ENCODE peak calls at places on chromosomes 12 and 14, in seven cellular contexts. G is suprapubic skin; K is upper lobe of right lung; Q is CD8-positive, alpha-beta T cell; W is ovary; Y is caudate nucleus; E is fibroblast of lung. A is an unnamed sample.

GRCh38 chr14:95273041-95273978 is 46.4 kb downstream of the CLMN start:
- DNase-seq in G (peak; percentile 37), K (no peak), Q (no peak), W (no peak), Y (no peak), E (no peak), A (no peak)

GRCh38 chr12:32698285-32698684 is 19.2 kb downstream of the DNM1L start:
- DNase-seq in G (no peak), K (no peak), Q (no peak), W (no peak), Y (no peak), E (no peak), A (no peak)

GRCh38 chr12:103833095-103833777 is 7.8 kb downstream of the NT5DC3 start:
- DNase-seq in G (no peak), K (no peak), Q (no peak), W (no peak), Y (no peak), E (peak; percentile 50), A (no peak)

GRCh38 chr12:95440401-95440800 is 33.6 kb upstream of the METAP2 start:
- DNase-seq in G (no peak), K (no peak), Q (no peak), W (no peak), Y (no peak), E (peak; percentile 58), A (no peak)

GRCh38 chr14:64218344-64219240 is 75.6 kb downstream of the ESR2 start:
- DNase-seq in G (no peak), K (no peak), Q (no peak), W (peak; percentile 65), Y (no peak), E (no peak), A (no peak)

GRCh38 chr12:124445121-124445718 is 122.2 kb downstream of the NCOR2 start:
- DNase-seq in G (no peak), K (no peak), Q (no peak), W (no peak), Y (no peak), E (no peak), A (no peak)

GRCh38 chr12:3553681-3554546 is 62.9 kb downstream of the PRMT8 start:
- DNase-seq in G (peak; percentile 56), K (no peak), Q (no peak), W (no peak), Y (no peak), E (no peak), A (no peak)

GRCh38 chr12:6161124-6161882 is 36.8 kb upstream of the VWF start:
- DNase-seq in G (no peak), K (peak; percentile 60), Q (no peak), W (no peak), Y (no peak), E (peak; percentile 87), A (no peak)

GRCh38 chr12:6532927-6533652 is 1.2 kb upstream of the GAPDH start:
- DNase-seq in G (no peak), K (peak; percentile 82), Q (no peak), W (peak; percentile 66), Y (no peak), E (peak; percentile 57), A (peak; percentile 88)

GRCh38 chr12:9794484-9795063 is 32.7 kb upstream of the KLRF1 start:
- DNase-seq in G (no peak), K (no peak), Q (no peak), W (no peak), Y (no peak), E (no peak), A (no peak)

GRCh38 chr14:104237651-104238423 is 99.5 kb downstream of the KIF26A start:
- DNase-seq in G (peak; percentile 59), K (no peak), Q (no peak), W (no peak), Y (no peak), E (no peak), A (no peak)

GRCh38 chr12:70353780-70354640 is 12.1 kb upstream of the KCNMB4 start:
- DNase-seq in G (no peak), K (no peak), Q (no peak), W (no peak), Y (no peak), E (no peak), A (no peak)

GRCh38 chr12:31989987-31990386 is 30.8 kb downstream of the RESF1 start:
- DNase-seq in G (no peak), K (no peak), Q (no peak), W (no peak), Y (no peak), E (no peak), A (no peak)

GRCh38 chr14:95095991-95096390 is 61.3 kb downstream of the DICER1 start:
- DNase-seq in G (no peak), K (no peak), Q (no peak), W (no peak), Y (no peak), E (no peak), A (no peak)

GRCh38 chr12:1644523-1645438 is 15.8 kb downstream of the WNT5B start:
- DNase-seq in G (no peak), K (peak; percentile 75), Q (no peak), W (peak; percentile 82), Y (peak; percentile 8), E (peak; percentile 89), A (peak; percentile 74)

GRCh38 chr12:110686294-110686903 is 2.5 kb downstream of the HVCN1 start:
- DNase-seq in G (no peak), K (no peak), Q (no peak), W (no peak), Y (no peak), E (no peak), A (no peak)

GRCh38 chr12:110100315-110100970 is 23.7 kb upstream of the IFT81 start:
- DNase-seq in G (no peak), K (no peak), Q (peak; percentile 70), W (peak; percentile 60), Y (peak; percentile 1), E (peak; percentile 85), A (no peak)

GRCh38 chr12:67981236-67982164 is 7.7 kb upstream of the IFNG-AS1 start:
- DNase-seq in G (no peak), K (no peak), Q (no peak), W (no peak), Y (no peak), E (peak; percentile 74), A (no peak)

GRCh38 chr14:104284636-104285482 is 146.5 kb downstream of the KIF26A start:
- DNase-seq in G (peak; percentile 67), K (peak; percentile 46), Q (no peak), W (no peak), Y (no peak), E (no peak), A (no peak)

GRCh38 chr12:98172304-98172703 is 343.1 kb upstream of the TMPO start:
- DNase-seq in G (no peak), K (no peak), Q (no peak), W (no peak), Y (no peak), E (no peak), A (no peak)

GRCh38 chr14:105497671-105498429 is 6.8 kb downstream of the TEDC1 start:
- DNase-seq in G (no peak), K (peak; percentile 58), Q (peak; percentile 6), W (no peak), Y (no peak), E (no peak), A (no peak)

DNA sequence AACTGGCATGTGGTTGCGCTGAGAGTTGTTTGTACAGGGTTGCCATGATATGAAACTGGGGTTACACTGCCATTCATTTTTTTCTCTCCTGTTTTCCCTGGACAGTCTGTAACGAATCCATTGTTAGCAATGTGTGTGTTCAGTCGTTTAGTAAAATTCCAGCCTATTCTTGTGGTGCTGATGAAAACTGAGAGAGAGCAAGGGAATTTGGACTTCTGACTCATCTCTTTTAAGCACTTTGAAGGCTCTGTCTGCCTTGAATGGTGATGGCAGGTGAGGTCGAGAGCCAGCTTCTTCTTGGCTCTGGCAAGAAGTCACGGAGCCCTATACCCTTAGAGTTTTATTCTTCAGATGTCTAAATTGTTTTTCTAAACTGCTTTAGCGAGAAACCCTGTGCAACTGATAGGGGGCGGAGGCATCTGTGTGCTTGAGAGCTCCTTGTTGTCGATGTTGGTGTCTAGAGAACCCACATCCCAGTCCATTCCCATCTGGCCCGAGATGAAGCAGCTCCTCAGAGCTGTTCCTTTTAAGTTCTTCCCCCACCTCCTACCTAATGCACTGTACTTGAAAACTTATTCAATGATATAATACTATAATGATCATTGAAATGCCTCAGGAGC is 204.4 kb downstream of the TMX1 start:
- DNase-seq in G (no peak), K (no peak), Q (no peak), W (no peak), Y (no peak), E (no peak), A (no peak)
- H3K27ac ChIP-seq in G (no peak overlapping the region), K (no peak overlapping the region), Q (no peak overlapping the region), W (no peak overlapping the region), Y (no peak overlapping the region), E (no peak overlapping the region), A (no peak overlapping the region)

DNA sequence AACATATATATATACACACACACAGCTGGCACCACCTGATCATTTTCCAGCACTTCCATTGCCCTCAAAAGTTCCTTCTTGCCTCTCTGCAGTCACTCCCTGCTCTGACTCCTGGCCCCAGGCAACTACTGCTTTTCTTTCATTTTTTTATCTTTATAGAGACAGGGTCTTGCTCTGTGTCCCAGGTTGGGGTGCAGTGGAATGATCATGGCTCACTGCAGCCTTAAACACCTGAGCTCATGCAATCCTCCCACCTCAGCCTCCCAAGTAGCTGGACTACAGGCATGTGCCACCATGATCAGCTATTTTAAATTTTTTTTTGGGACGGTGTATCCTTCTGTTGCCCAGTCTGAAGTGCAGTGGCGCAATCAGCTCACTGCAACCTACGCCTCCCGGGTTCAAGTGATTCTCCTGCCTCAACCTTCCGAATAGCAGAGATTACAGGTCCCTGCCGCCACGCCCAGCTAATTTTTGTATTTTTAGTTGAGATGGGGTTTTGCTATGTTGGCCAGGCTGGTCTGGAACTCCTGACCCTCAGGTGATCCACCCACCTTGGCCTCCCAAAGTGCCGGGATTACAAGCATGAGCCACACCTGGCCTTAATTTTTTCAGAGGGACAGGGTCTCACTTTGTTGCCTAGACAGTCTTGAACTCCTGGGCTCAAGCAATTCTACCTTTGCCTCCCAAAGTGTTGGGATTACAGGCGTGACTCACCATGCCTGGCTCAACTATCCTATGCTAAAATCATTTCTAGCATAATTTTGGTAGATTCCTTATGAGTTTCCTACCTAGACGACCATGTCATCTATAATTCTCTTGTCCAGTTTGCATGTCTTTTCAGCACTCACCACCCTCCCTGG is 7.8 kb downstream of the HSP90AA1 start:
- DNase-seq in G (no peak), K (no peak), Q (no peak), W (no peak), Y (no peak), E (no peak), A (no peak)
- H3K27ac ChIP-seq in G (no peak overlapping the region), K (no peak overlapping the region), Q (no peak overlapping the region), W (no peak overlapping the region), Y (no peak overlapping the region), E (no peak overlapping the region), A (no peak overlapping the region)

GRCh38 chr14:71592361-71592760 is 339.9 kb upstream of the RGS6 start:
- DNase-seq in G (no peak), K (no peak), Q (no peak), W (no peak), Y (no peak), E (no peak), A (no peak)
- H3K27ac ChIP-seq in G (no peak overlapping the region), K (no peak overlapping the region), Q (no peak overlapping the region), W (no peak overlapping the region), Y (no peak overlapping the region), E (no peak overlapping the region), A (no peak overlapping the region)

DNA sequence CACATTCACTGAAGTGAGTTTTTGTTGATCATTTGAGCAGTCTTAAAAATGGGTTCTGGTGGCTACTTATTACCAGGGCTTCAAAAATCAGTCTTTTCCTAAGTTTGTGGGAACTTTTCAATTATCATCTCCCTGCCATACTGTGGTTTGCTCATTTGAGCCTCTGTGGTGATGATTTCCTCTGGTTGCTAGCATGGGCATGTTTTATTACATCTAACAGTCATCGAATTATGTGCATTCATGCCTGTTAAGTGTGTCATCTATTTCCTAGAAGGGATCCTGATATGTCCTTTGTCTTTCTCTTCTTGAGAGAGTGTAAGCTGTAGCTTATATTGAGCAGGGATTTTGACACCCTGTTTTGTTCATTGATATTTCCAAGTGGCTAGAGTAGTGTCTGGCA is 116.8 kb downstream of the WIF1 start:
- DNase-seq in G (no peak), K (no peak), Q (no peak), W (no peak), Y (no peak), E (no peak), A (no peak)
- H3K27ac ChIP-seq in G (no peak overlapping the region), K (no peak overlapping the region), Q (no peak overlapping the region), W (no peak overlapping the region), Y (no peak overlapping the region), E (no peak overlapping the region), A (no peak overlapping the region)

A was measured in substantia nigra.